ENCODE peak calls at places on chromosome 16, in eight cellular contexts. S, O, L, K, G, Q, P and J are unnamed samples.

GRCh38 chr16:21159281-21159951 is 942 bp downstream of the LDAF1 start:
- DNase-seq in S (no peak), O (peak; percentile 75), L (peak; percentile 1), K (peak; percentile 55), G (peak; percentile 7), Q (no peak), P (peak; percentile 19), J (no peak)

GRCh38 chr16:71259086-71259485 is 28.6 kb upstream of the HYDIN start:
- DNase-seq in S (no peak), O (no peak), L (no peak), K (no peak), G (no peak), Q (no peak), P (no peak), J (no peak)

GRCh38 chr16:4500283-4500682 is 24.1 kb downstream of the HMOX2 start:
- DNase-seq in S (no peak), O (no peak), L (no peak), K (peak; percentile 92), G (no peak), Q (no peak), P (peak; percentile 35), J (no peak)

GRCh38 chr16:54346046-54346445 is 59.5 kb upstream of the IRX3 start:
- DNase-seq in S (no peak), O (no peak), L (no peak), K (peak; percentile 57), G (no peak), Q (no peak), P (no peak), J (no peak)

GRCh38 chr16:69522041-69522578 is 43.7 kb upstream of the NFAT5 start:
- DNase-seq in S (no peak), O (no peak), L (no peak), K (no peak), G (no peak), Q (no peak), P (no peak), J (no peak)

GRCh38 chr16:57761957-57762356 is 26.4 kb downstream of the KATNB1 start:
- DNase-seq in S (no peak), O (no peak), L (no peak), K (no peak), G (no peak), Q (no peak), P (no peak), J (no peak)

GRCh38 chr16:60792437-60792836 is 1243.8 kb downstream of the CDH8 start:
- DNase-seq in S (no peak), O (no peak), L (no peak), K (no peak), G (no peak), Q (no peak), P (no peak), J (no peak)

GRCh38 chr16:13376174-13376573 is 474.8 kb downstream of the SHISA9 start:
- DNase-seq in S (no peak), O (no peak), L (no peak), K (no peak), G (no peak), Q (no peak), P (no peak), J (no peak)

GRCh38 chr16:81415757-81416156 is 28.9 kb upstream of the CMIP start:
- DNase-seq in S (no peak), O (no peak), L (no peak), K (no peak), G (no peak), Q (no peak), P (peak; percentile 19), J (no peak)

GRCh38 chr16:11020792-11021440 is 76.6 kb downstream of the CLEC16A start:
- DNase-seq in S (no peak), O (no peak), L (no peak), K (peak; percentile 43), G (no peak), Q (no peak), P (no peak), J (no peak)

GRCh38 chr16:3829631-3830536 is 50.6 kb downstream of the CREBBP start:
- DNase-seq in S (no peak), O (no peak), L (no peak), K (no peak), G (no peak), Q (no peak), P (no peak), J (no peak)

GRCh38 chr16:17515421-17516210 is 44.9 kb upstream of the XYLT1 start:
- DNase-seq in S (no peak), O (no peak), L (no peak), K (peak; percentile 94), G (no peak), Q (no peak), P (no peak), J (no peak)

GRCh38 chr16:56667581-56668571 is at the start of gene MT1G:
- DNase-seq in S (no peak), O (peak; percentile 80), L (no peak), K (peak; percentile 54), G (no peak), Q (no peak), P (peak; percentile 11), J (no peak)

GRCh38 chr16:59205403-59205802 is 471.3 kb upstream of the GOT2 start:
- DNase-seq in S (no peak), O (no peak), L (no peak), K (no peak), G (no peak), Q (no peak), P (no peak), J (no peak)

GRCh38 chr16:85755929-85756768 is 5.3 kb upstream of the C16orf74 start:
- DNase-seq in S (no peak), O (no peak), L (no peak), K (peak; percentile 17), G (no peak), Q (no peak), P (no peak), J (no peak)

GRCh38 chr16:50160495-50161164 is 7.5 kb downstream of the TENT4B start:
- DNase-seq in S (no peak), O (no peak), L (no peak), K (peak; percentile 72), G (no peak), Q (no peak), P (no peak), J (no peak)

GRCh38 chr16:2213817-2214720 is 571 bp downstream of the PGP start:
- DNase-seq in S (no peak), O (no peak), L (no peak), K (peak; percentile 59), G (no peak), Q (no peak), P (no peak), J (no peak)

GRCh38 chr16:4859900-4860255 is 12.6 kb downstream of the UBN1 start:
- DNase-seq in S (no peak), O (no peak), L (no peak), K (peak; percentile 28), G (no peak), Q (no peak), P (no peak), J (no peak)

GRCh38 chr16:22370038-22370541 is 4.3 kb downstream of the CDR2 start:
- DNase-seq in S (no peak), O (no peak), L (no peak), K (peak; percentile 94), G (no peak), Q (no peak), P (no peak), J (no peak)

GRCh38 chr16:50692999-50693781 is at the start of gene NOD2:
- DNase-seq in S (no peak), O (no peak), L (no peak), K (peak; percentile 38), G (no peak), Q (no peak), P (no peak), J (no peak)

GRCh38 chr16:14366974-14367707 is 262.9 kb downstream of the PARN start:
- DNase-seq in S (no peak), O (no peak), L (no peak), K (no peak), G (no peak), Q (no peak), P (no peak), J (no peak)